ENCODE peak calls at places on chromosomes 4 and X, in five cellular contexts. N is CD8-positive, alpha-beta T cell; Q is breast epithelium; M is endodermal cell; H is cardiac muscle cell. K is an unnamed sample. For H3K4me1, the result is how much of the 10 kb centered on the place peaks cover.

GRCh38 chr4:48275247-48275646 is 5.6 kb upstream of the TEC start:
- DNase-seq in N (no peak), Q (no peak), M (peak), H (peak), K (no peak)

GRCh38 chr4:128525387-128525786 is 237.8 kb upstream of the PGRMC2 start:
- DNase-seq in N (no peak), Q (no peak), M (no peak), H (no peak), K (no peak)

GRCh38 chr4:139416073-139416673 is 37.7 kb upstream of the RAB33B start:
- DNase-seq in N (no peak), Q (no peak), M (no peak), H (peak), K (no peak)

GRCh38 chr4:112296949-112297483 is at the start of gene ALPK1:
- DNase-seq in N (no peak), Q (no peak), M (no peak), H (no peak), K (no peak)

GRCh38 chrX:53882331-53882730 is 161.9 kb downstream of the PHF8 start:
- DNase-seq in N (no peak), Q (no peak), M (peak), H (peak), K (no peak)

GRCh38 chr4:167614866-167615265 is 380.6 kb upstream of the SPOCK3 start:
- DNase-seq in N (no peak), Q (no peak), M (no peak), H (no peak), K (no peak)

GRCh38 chr4:121156822-121157769 is 7.0 kb downstream of the TNIP3 start:
- DNase-seq in N (peak), Q (no peak), M (peak), H (peak), K (peak)

GRCh38 chr4:10527438-10527837 is 70.2 kb upstream of the ZNF518B start:
- DNase-seq in N (no peak), Q (no peak), M (no peak), H (no peak), K (no peak)

GRCh38 chrX:152936306-152936705 is 38.4 kb downstream of the ZNF185 start:
- DNase-seq in N (no peak), Q (no peak), M (no peak), H (no peak), K (no peak)

GRCh38 chrX:72663737-72664136 is 50.4 kb downstream of the PHKA1 start:
- DNase-seq in N (no peak), Q (no peak), M (no peak), H (no peak), K (no peak)

GRCh38 chrX:110743679-110744340 is 51.8 kb downstream of the CHRDL1 start:
- DNase-seq in N (no peak), Q (no peak), M (no peak), H (no peak), K (no peak)

GRCh38 chr4:2930821-2931764 is 32.1 kb downstream of the NOP14 start:
- DNase-seq in N (no peak), Q (peak), M (peak), H (no peak), K (peak)

GRCh38 chr4:48032721-48033120 is 16.1 kb downstream of the NIPAL1 start:
- DNase-seq in N (no peak), Q (no peak), M (no peak), H (no peak), K (no peak)

GRCh38 chr4:184599492-184600135 is 49.6 kb downstream of the CASP3 start:
- DNase-seq in N (no peak), Q (no peak), M (no peak), H (no peak), K (no peak)

GRCh38 chr4:85995361-85995760 is 364.5 kb downstream of the MAPK10 start:
- DNase-seq in N (no peak), Q (no peak), M (no peak), H (no peak), K (no peak)

GRCh38 chrX:9141496-9141895 is 107.6 kb upstream of the FAM9B start:
- DNase-seq in N (no peak), Q (no peak), M (no peak), H (no peak), K (no peak)

GRCh38 chr4:57550143-57550542 is 440.0 kb upstream of the IGFBP7 start:
- DNase-seq in N (no peak), Q (no peak), M (no peak), H (no peak), K (no peak)

GRCh38 chrX:66005832-66006449 is 33.9 kb downstream of the VSIG4 start:
- DNase-seq in N (no peak), Q (no peak), M (no peak), H (no peak), K (no peak)

GRCh38 chr4:184313710-184314659 is 96.3 kb upstream of the ENPP6 start:
- DNase-seq in N (no peak), Q (no peak), M (no peak), H (no peak), K (peak)

GRCh38 chr4:20829958-20830357 is 129.7 kb downstream of the PACRGL start:
- DNase-seq in N (no peak), Q (no peak), M (no peak), H (no peak), K (no peak)

GRCh38 chrX:57453901-57454300 is 137.9 kb upstream of the ZXDB start:
- DNase-seq in N (no peak), Q (no peak), M (peak), H (peak), K (no peak)

GRCh38 chrX:40095588-40096394 is 2.0 kb downstream of the BCOR start:
- DNase-seq in N (no peak), Q (no peak), M (peak), H (no peak), K (peak)

GRCh38 chrX:46912098-46912672 is at the start of gene JADE3:
- DNase-seq in N (no peak), Q (peak), M (peak), H (peak), K (peak)

GRCh38 chrX:123959281-123960063 is 2.0 kb upstream of the STAG2 start:
- DNase-seq in N (peak), Q (peak), M (no peak), H (peak), K (peak)

GRCh38 chr4:57124145-57124544 is 14.0 kb upstream of the IGFBP7 start:
- DNase-seq in N (no peak), Q (no peak), M (no peak), H (no peak), K (no peak)

GRCh38 chr4:29948451-29948850 is 771.7 kb upstream of the PCDH7 start:
- DNase-seq in N (no peak), Q (no peak), M (peak), H (no peak), K (no peak)

GRCh38 chr4:124883642-124884041 is 171.1 kb upstream of the ANKRD50 start:
- DNase-seq in N (no peak), Q (no peak), M (no peak), H (no peak), K (no peak)

GRCh38 chr4:42646013-42646784 is 10.7 kb downstream of the ATP8A1 start:
- DNase-seq in N (no peak), Q (no peak), M (no peak), H (no peak), K (no peak)

GRCh38 chr4:126441173-126441810 is 1126.5 kb downstream of the FAT4 start:
- DNase-seq in N (no peak), Q (no peak), M (no peak), H (peak), K (no peak)

GRCh38 chr4:3341760-3342159 is 48.9 kb downstream of the RGS12 start:
- DNase-seq in N (no peak), Q (no peak), M (no peak), H (no peak), K (no peak)

GRCh38 chr4:146981651-146982050 is 36.0 kb upstream of the TTC29 start:
- DNase-seq in N (no peak), Q (no peak), M (no peak), H (peak), K (no peak)

GRCh38 chr4:81380364-81380853 is 91.3 kb downstream of the RASGEF1B start:
- DNase-seq in N (no peak), Q (no peak), M (no peak), H (no peak), K (no peak)

GRCh38 chr4:60683357-60683756 is 516.8 kb upstream of the ADGRL3 start:
- DNase-seq in N (no peak), Q (no peak), M (no peak), H (no peak), K (no peak)

DNA sequence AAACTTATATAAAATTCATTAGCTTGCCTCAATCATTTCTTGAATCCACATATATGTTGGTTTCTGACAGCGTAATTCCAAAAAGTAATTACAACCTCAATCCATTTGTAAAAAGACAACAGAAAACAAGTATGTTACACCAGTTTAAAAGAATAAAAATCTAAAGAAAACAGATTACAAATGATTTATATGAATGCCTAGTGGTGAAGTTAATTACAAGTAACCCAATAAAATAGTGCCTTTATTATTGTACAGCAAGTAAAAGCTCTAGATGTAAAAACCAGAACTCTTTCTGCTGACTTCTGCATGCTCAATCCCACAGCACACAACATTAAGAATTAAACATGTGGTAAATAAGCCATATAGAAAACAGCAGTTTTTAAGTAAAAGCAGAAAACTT is 197.8 kb downstream of the MAB21L2 start:
- DNase-seq in N (no peak), Q (no peak), M (no peak), H (no peak), K (no peak)
- H3K4me1 ChIP-seq in N (under half), Q (under half), M (under half), H (under half), K (under half)

GRCh38 chrX:71540801-71541545 is 8.1 kb downstream of the OGT start:
- DNase-seq in N (no peak), Q (no peak), M (no peak), H (no peak), K (no peak)
- H3K4me1 ChIP-seq in N (half or more), Q (under half), M (under half), H (under half), K (under half)

DNA sequence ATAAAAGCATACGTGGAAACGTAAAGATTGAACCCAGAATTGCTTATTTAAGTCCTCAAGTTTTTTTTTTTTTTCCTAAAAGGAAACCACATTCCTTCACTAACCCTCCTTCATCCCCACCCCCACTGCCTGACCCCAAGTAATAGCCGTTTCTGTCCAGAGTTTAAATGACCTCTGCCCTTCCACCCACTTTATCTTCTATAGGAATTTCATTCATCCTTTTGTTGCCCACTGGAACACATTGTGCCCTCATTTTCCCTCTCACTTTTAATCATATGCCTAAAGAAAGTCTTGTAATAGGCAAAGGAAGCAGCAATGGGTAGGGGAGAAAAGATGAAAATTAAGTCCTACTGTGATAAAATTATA is 62.7 kb downstream of the SH3RF1 start:
- DNase-seq in N (no peak), Q (no peak), M (no peak), H (no peak), K (no peak)
- H3K4me1 ChIP-seq in N (under half), Q (under half), M (under half), H (under half), K (under half)

GRCh38 chr4:94654714-94655113 is 103.0 kb upstream of the BMPR1B start:
- DNase-seq in N (no peak), Q (no peak), M (no peak), H (no peak), K (no peak)

GRCh38 chr4:94650129-94650495 is 107.6 kb upstream of the BMPR1B start:
- DNase-seq in N (no peak), Q (no peak), M (no peak), H (no peak), K (no peak)

GRCh38 chr4:94650690-94651089 is 107.1 kb upstream of the BMPR1B start:
- DNase-seq in N (no peak), Q (no peak), M (no peak), H (peak), K (no peak)

GRCh38 chr4:94653984-94654609 is 103.7 kb upstream of the BMPR1B start:
- DNase-seq in N (no peak), Q (no peak), M (no peak), H (no peak), K (no peak)

GRCh38 chr4:94653095-94653649 is 104.6 kb upstream of the BMPR1B start:
- DNase-seq in N (no peak), Q (no peak), M (no peak), H (no peak), K (no peak)
- H3K4me1 ChIP-seq in N (under half), Q (under half), M (under half), H (under half), K (under half)

DNA sequence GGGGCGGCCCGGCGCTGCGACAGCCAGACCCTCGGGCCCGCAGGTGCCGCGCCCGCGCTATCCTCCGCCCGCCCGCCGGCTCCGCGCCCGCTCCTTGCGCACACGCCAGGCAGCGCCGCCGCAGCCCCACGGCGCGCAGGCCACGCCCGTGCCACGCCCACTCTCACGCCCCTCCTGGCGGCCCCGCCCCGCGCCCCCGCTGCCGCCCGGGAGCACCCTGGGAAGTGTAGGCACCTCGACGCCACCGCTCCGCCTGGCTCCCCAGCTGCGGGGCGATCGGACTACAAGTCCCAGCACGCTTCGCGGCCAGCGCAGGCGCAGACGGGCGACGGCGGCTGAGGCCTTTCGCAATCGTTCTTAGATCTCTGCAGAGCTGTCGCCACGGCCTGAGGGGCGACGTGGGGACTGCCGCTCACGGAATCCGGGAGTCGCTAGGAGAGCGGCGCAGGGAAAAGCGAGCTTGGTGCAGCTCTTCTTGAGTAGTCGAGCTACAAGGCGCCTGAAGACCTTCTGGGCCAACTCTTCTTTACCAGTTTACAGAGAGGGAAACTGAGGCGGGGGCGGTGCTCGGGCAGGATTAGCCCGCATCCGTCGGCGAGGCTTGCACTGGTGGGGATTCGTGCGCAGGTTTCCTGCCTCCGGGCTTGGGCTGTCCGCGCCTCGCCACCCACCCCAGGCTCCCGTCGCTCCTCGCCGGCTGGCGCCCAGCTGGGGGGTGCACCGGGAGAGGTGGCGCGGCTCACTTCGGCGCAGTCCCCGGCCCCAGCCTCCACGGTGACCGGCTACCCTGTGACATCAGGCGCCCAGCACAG is at the start of gene ABLIM2:
- DNase-seq in N (peak), Q (peak), M (peak), H (peak), K (peak)
- H3K4me1 ChIP-seq in N (under half), Q (under half), M (under half), H (under half), K (under half)

GRCh38 chrX:109685656-109686078 is 47.4 kb downstream of the ACSL4 start:
- DNase-seq in N (no peak), Q (no peak), M (no peak), H (no peak), K (no peak)

GRCh38 chrX:109684136-109684535 is 48.9 kb downstream of the ACSL4 start:
- DNase-seq in N (no peak), Q (no peak), M (no peak), H (no peak), K (no peak)

GRCh38 chrX:109691752-109692151 is 41.3 kb downstream of the ACSL4 start:
- DNase-seq in N (no peak), Q (no peak), M (no peak), H (no peak), K (no peak)

DNA sequence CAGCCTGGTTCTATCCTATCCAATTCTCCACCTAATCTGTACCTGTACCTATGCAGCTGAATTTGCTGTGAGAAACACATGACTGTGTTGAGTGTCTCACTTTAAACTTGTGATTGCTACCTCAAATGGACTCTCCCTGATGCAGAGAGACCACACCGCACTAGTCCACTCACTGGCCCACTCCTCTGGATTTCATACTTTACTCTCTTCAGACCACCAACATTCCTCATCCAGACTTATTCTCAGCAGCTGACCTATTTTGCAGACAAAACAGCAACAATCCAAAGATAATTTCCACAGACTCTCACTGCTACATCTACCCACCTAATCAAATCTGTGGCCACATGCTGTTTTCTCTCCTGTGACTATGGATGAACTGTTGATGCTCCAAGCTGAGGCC is 45.2 kb downstream of the ACSL4 start:
- DNase-seq in N (no peak), Q (no peak), M (no peak), H (no peak), K (no peak)
- H3K4me1 ChIP-seq in N (under half), Q (under half), M (under half), H (under half), K (under half)

GRCh38 chr4:39626913-39627312 is 11.8 kb downstream of the SMIM14 start:
- DNase-seq in N (no peak), Q (no peak), M (no peak), H (no peak), K (no peak)
- H3K4me1 ChIP-seq in N (under half), Q (under half), M (under half), H (under half), K (under half)

DNA sequence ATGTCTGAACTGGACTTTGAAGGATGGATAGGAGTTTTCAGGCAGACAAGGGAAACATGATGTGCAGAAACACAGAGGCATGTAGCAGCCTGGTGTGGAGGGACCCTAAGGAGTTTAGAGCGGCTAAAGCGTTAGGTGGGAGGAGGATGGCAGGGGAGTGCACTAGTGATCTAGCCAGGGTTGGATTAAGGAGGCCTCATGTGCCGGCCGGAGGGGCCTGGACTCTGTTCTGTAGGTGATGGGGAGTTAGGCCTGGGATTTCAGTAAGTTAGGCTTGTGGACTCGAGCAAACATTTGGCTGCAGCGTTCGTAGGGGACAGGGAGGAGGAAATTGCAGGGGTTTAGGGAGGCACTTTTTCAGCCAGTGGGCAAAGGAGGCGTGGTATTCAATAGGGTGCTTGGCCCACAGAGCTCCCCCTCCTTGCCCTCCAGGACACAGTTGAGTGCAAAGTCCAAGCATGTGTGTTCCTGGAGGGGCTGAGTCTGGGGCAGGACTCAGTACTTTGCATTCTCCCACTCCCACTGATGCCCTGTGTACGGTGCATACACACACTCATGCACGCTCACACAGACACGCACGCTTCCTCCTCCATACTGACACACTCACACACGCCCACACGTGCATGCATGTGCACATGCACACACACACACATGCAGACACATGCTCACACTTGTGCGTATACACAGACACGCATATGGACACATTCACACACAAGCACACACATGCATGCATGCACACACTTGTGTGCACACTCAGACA is 18.6 kb downstream of the PSAPL1 start:
- DNase-seq in N (no peak), Q (no peak), M (peak), H (no peak), K (no peak)
- H3K4me1 ChIP-seq in N (under half), Q (under half), M (under half), H (under half), K (under half)

GRCh38 chrX:103446665-103447302 is 70.4 kb downstream of the BEX3 start:
- DNase-seq in N (no peak), Q (peak), M (peak), H (no peak), K (no peak)
- H3K4me1 ChIP-seq in N (under half), Q (under half), M (under half), H (under half), K (under half)